ENCODE peak calls at places on chromosomes 6 and 20, in six cellular contexts. W is AML-193, Y is prostate gland, T is left colon, U is amniotic stem cell, D is psoas muscle. Q is an unnamed sample.
A peak's percentile ranks its signal among the peaks of the same experiment; 100 is the strongest.

GRCh38 chr6:168415149-168415992 is 25.6 kb upstream of the SMOC2 start:
- DNase-seq in W (no peak), Y (no peak), T (no peak), U (no peak), D (no peak), Q (no peak)

GRCh38 chr6:125224236-125224861 is 70.8 kb downstream of the TPD52L1 start:
- DNase-seq in W (no peak), Y (no peak), T (no peak), U (no peak), D (no peak), Q (no peak)

GRCh38 chr20:1894951-1895673 is at the start of gene SIRPA:
- DNase-seq in W (peak; percentile 55), Y (peak; percentile 58), T (peak; percentile 53), U (peak; percentile 27), D (peak; percentile 77), Q (no peak)

GRCh38 chr6:5752282-5752681 is 254.4 kb downstream of the NRN1 start:
- DNase-seq in W (no peak), Y (no peak), T (no peak), U (peak; percentile 33), D (no peak), Q (no peak)

GRCh38 chr6:42017021-42017643 is 33.2 kb upstream of the TAF8 start:
- DNase-seq in W (peak; percentile 43), Y (no peak), T (no peak), U (peak; percentile 24), D (no peak), Q (no peak)

GRCh38 chr6:137351890-137352289 is 132.7 kb upstream of the IFNGR1 start:
- DNase-seq in W (peak; percentile 80), Y (no peak), T (no peak), U (no peak), D (no peak), Q (no peak)

GRCh38 chr6:38367231-38367630 is 272.5 kb downstream of the BTBD9 start:
- DNase-seq in W (no peak), Y (no peak), T (no peak), U (no peak), D (no peak), Q (no peak)

GRCh38 chr6:10585232-10585887 is 64.2 kb downstream of the GCNT2 start:
- DNase-seq in W (no peak), Y (no peak), T (no peak), U (no peak), D (no peak), Q (no peak)

GRCh38 chr6:163958646-163959045 is 544.1 kb downstream of the QKI start:
- DNase-seq in W (no peak), Y (no peak), T (no peak), U (peak; percentile 6), D (no peak), Q (no peak)

GRCh38 chr6:43262000-43262779 is 18.9 kb downstream of the TTBK1 start:
- DNase-seq in W (no peak), Y (no peak), T (peak; percentile 27), U (no peak), D (no peak), Q (no peak)

GRCh38 chr6:83365931-83366330 is 64.9 kb downstream of the ME1 start:
- DNase-seq in W (no peak), Y (no peak), T (no peak), U (no peak), D (no peak), Q (no peak)

GRCh38 chr20:57047281-57048026 is 219.0 kb downstream of the BMP7 start:
- DNase-seq in W (no peak), Y (peak; percentile 53), T (no peak), U (no peak), D (no peak), Q (no peak)

GRCh38 chr20:8870652-8871051 is 198.2 kb upstream of the PLCB4 start:
- DNase-seq in W (no peak), Y (no peak), T (no peak), U (no peak), D (no peak), Q (no peak)

GRCh38 chr6:35754452-35755321 is 17.9 kb downstream of the ARMC12 start:
- DNase-seq in W (peak; percentile 9), Y (peak; percentile 54), T (no peak), U (no peak), D (no peak), Q (peak; percentile 85)

GRCh38 chr6:168100011-168100802 is 21.2 kb upstream of the FRMD1 start:
- DNase-seq in W (no peak), Y (no peak), T (no peak), U (no peak), D (no peak), Q (no peak)

GRCh38 chr6:158538741-158539140 is 21.1 kb upstream of the TMEM181 start:
- DNase-seq in W (no peak), Y (no peak), T (no peak), U (no peak), D (no peak), Q (no peak)

GRCh38 chr20:40232288-40232687 is 456.7 kb downstream of the MAFB start:
- DNase-seq in W (no peak), Y (no peak), T (no peak), U (no peak), D (no peak), Q (no peak)

GRCh38 chr20:46200582-46201570 is 82.8 kb downstream of the CD40 start:
- DNase-seq in W (no peak), Y (no peak), T (no peak), U (no peak), D (no peak), Q (no peak)

GRCh38 chr6:80508885-80509630 is 402.6 kb downstream of the BCKDHB start:
- DNase-seq in W (no peak), Y (no peak), T (no peak), U (no peak), D (no peak), Q (no peak)

GRCh38 chr6:153994811-153995210 is 44.2 kb upstream of the OPRM1 start:
- DNase-seq in W (no peak), Y (no peak), T (no peak), U (no peak), D (no peak), Q (no peak)

GRCh38 chr20:17376031-17376430 is 149.2 kb downstream of the PCSK2 start:
- DNase-seq in W (no peak), Y (no peak), T (no peak), U (no peak), D (no peak), Q (no peak)

GRCh38 chr6:31901415-31901952 is 402 bp downstream of the ZBTB12 start:
- DNase-seq in W (peak; percentile 24), Y (peak; percentile 48), T (peak; percentile 78), U (no peak), D (peak; percentile 70), Q (no peak)

GRCh38 chr6:99297006-99297405 is 52.5 kb downstream of the FAXC start:
- DNase-seq in W (no peak), Y (no peak), T (no peak), U (no peak), D (no peak), Q (no peak)

GRCh38 chr6:29011276-29011734 is 6.2 kb upstream of the ZNF311 start:
- DNase-seq in W (no peak), Y (peak; percentile 12), T (peak; percentile 28), U (peak; percentile 49), D (no peak), Q (no peak)

GRCh38 chr6:52539607-52540006 is 37.3 kb downstream of the TRAM2 start:
- DNase-seq in W (no peak), Y (no peak), T (no peak), U (no peak), D (no peak), Q (no peak)

GRCh38 chr6:31180500-31180899 is 10.0 kb upstream of the POU5F1 start:
- DNase-seq in W (no peak), Y (no peak), T (no peak), U (no peak), D (peak; percentile 58), Q (no peak)

GRCh38 chr20:4038047-4038459 is 22.7 kb upstream of the RNF24 start:
- DNase-seq in W (peak; percentile 97), Y (peak; percentile 73), T (peak; percentile 77), U (no peak), D (peak; percentile 54), Q (no peak)

GRCh38 chr6:93468291-93468690 is 48.9 kb upstream of the EPHA7 start:
- DNase-seq in W (no peak), Y (no peak), T (no peak), U (no peak), D (no peak), Q (no peak)

GRCh38 chr20:50210066-50210619 is 19.5 kb downstream of the CEBPB start:
- DNase-seq in W (no peak), Y (no peak), T (no peak), U (no peak), D (no peak), Q (no peak)

GRCh38 chr6:131023834-131024504 is 39.1 kb downstream of the EPB41L2 start:
- DNase-seq in W (no peak), Y (no peak), T (peak; percentile 37), U (no peak), D (no peak), Q (no peak)

GRCh38 chr20:19370076-19371075 is 157.9 kb downstream of the SLC24A3 start:
- DNase-seq in W (no peak), Y (no peak), T (no peak), U (no peak), D (no peak), Q (no peak)

GRCh38 chr20:58592076-58592695 is 58.9 kb upstream of the STX16 start:
- DNase-seq in W (no peak), Y (no peak), T (no peak), U (no peak), D (no peak), Q (no peak)

GRCh38 chr6:30219244-30219643 is 6.0 kb upstream of the TRIM26 start:
- DNase-seq in W (peak; percentile 63), Y (peak; percentile 43), T (no peak), U (peak; percentile 11), D (no peak), Q (peak; percentile 56)

GRCh38 chr6:100175814-100176275 is 181.8 kb upstream of the MCHR2 start:
- DNase-seq in W (no peak), Y (no peak), T (no peak), U (peak; percentile 50), D (no peak), Q (peak; percentile 22)

GRCh38 chr6:64330694-64331309 is 695.2 kb downstream of the PHF3 start:
- DNase-seq in W (peak; percentile 59), Y (peak; percentile 47), T (peak; percentile 55), U (peak; percentile 30), D (peak; percentile 31), Q (peak; percentile 15)

GRCh38 chr20:23063573-23063972 is 14.1 kb upstream of the THBD start:
- DNase-seq in W (no peak), Y (no peak), T (no peak), U (no peak), D (no peak), Q (no peak)

GRCh38 chr6:33314943-33315752 is 1.3 kb upstream of the TAPBP start:
- DNase-seq in W (no peak), Y (peak; percentile 78), T (peak; percentile 86), U (no peak), D (peak; percentile 52), Q (no peak)

Q was measured in LNCaP clone FGC.